ENCODE peak calls at places on chromosomes 4 and X, in seven cellular contexts. One of them, this sample, is unnamed.

GRCh38 chr4:2445571-2445970 is 23.3 kb upstream of the RNF4 start:
- DNase-seq in WTC11: no peak
- DNase-seq in pancreas: no peak
- DNase-seq in lower leg skin: no peak
- DNase-seq in BJ: no peak
- DNase-seq in cardiac muscle cell: no peak
- DNase-seq in nephron progenitor cell: no peak
- DNase-seq in this sample: no peak

GRCh38 chr4:164977243-164978164 is at the start of gene TRIM61:
- DNase-seq in WTC11: peak; percentile 80
- DNase-seq in nephron progenitor cell: peak; percentile 58
- DNase-seq in pancreas: no peak
- DNase-seq in cardiac muscle cell: peak; percentile 76
- DNase-seq in lower leg skin: no peak
- DNase-seq in BJ: no peak
- DNase-seq in this sample: no peak

GRCh38 chr4:170772429-170772828 is 682.7 kb upstream of the AADAT start:
- DNase-seq in BJ: no peak
- DNase-seq in nephron progenitor cell: no peak
- DNase-seq in cardiac muscle cell: no peak
- DNase-seq in lower leg skin: no peak
- DNase-seq in pancreas: no peak
- DNase-seq in WTC11: no peak
- DNase-seq in this sample: no peak

GRCh38 chrX:71195959-71196727 is 26.9 kb upstream of the GJB1 start:
- DNase-seq in BJ: no peak
- DNase-seq in pancreas: no peak
- DNase-seq in nephron progenitor cell: no peak
- DNase-seq in WTC11: no peak
- DNase-seq in lower leg skin: no peak
- DNase-seq in cardiac muscle cell: no peak
- DNase-seq in this sample: no peak

GRCh38 chr4:190020790-190021717 is 6.0 kb downstream of the FRG2 start:
- DNase-seq in cardiac muscle cell: peak; percentile 54
- DNase-seq in BJ: no peak
- DNase-seq in pancreas: peak; percentile 88
- DNase-seq in lower leg skin: peak; percentile 83
- DNase-seq in WTC11: peak; percentile 73
- DNase-seq in nephron progenitor cell: no peak
- DNase-seq in this sample: peak; percentile 65

GRCh38 chrX:6695717-6696116 is 160.8 kb upstream of the VCX3A start:
- DNase-seq in WTC11: no peak
- DNase-seq in nephron progenitor cell: no peak
- DNase-seq in cardiac muscle cell: no peak
- DNase-seq in BJ: no peak
- DNase-seq in lower leg skin: no peak
- DNase-seq in pancreas: no peak
- DNase-seq in this sample: no peak

GRCh38 chrX:120559799-120560198 is 963 bp downstream of the CUL4B start:
- DNase-seq in pancreas: no peak
- DNase-seq in BJ: no peak
- DNase-seq in WTC11: no peak
- DNase-seq in cardiac muscle cell: peak; percentile 13
- DNase-seq in lower leg skin: no peak
- DNase-seq in nephron progenitor cell: no peak
- DNase-seq in this sample: no peak

GRCh38 chr4:26887143-26887542 is 26.5 kb downstream of the STIM2 start:
- DNase-seq in WTC11: no peak
- DNase-seq in nephron progenitor cell: no peak
- DNase-seq in BJ: no peak
- DNase-seq in pancreas: no peak
- DNase-seq in lower leg skin: no peak
- DNase-seq in cardiac muscle cell: no peak
- DNase-seq in this sample: no peak

DNA sequence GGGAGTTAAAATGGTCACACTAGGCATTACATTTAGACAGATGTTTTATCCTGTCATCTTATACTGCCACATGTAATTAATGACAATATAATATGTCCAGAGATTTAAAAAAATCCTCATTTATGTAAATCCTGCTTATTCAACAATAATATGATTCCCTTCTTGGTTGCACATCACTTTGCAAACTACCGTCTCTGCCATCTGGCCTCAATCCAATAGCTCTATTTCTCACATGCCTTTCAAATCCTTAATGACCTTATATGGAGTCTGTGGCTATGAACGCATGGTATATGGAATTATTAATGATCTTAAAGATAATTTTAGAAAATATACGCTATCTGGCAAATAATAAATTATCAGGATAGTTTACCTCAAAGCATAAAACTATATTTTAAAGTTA is 144.5 kb downstream of the NPNT start:
- DNase-seq in nephron progenitor cell: no peak
- DNase-seq in cardiac muscle cell: peak; percentile 36
- DNase-seq in lower leg skin: no peak
- DNase-seq in BJ: no peak
- DNase-seq in pancreas: no peak
- DNase-seq in WTC11: no peak
- DNase-seq in this sample: no peak
- TF ChIP-seq CTCF in nephron progenitor cell: no peak
- TF ChIP-seq CTCF in cardiac muscle cell: no peak
- TF ChIP-seq CTCF in lower leg skin: no peak
- TF ChIP-seq CTCF in BJ: no peak
- TF ChIP-seq CTCF in pancreas: no peak
- TF ChIP-seq CTCF in WTC11: no peak
- TF ChIP-seq CTCF in this sample: no peak

DNA sequence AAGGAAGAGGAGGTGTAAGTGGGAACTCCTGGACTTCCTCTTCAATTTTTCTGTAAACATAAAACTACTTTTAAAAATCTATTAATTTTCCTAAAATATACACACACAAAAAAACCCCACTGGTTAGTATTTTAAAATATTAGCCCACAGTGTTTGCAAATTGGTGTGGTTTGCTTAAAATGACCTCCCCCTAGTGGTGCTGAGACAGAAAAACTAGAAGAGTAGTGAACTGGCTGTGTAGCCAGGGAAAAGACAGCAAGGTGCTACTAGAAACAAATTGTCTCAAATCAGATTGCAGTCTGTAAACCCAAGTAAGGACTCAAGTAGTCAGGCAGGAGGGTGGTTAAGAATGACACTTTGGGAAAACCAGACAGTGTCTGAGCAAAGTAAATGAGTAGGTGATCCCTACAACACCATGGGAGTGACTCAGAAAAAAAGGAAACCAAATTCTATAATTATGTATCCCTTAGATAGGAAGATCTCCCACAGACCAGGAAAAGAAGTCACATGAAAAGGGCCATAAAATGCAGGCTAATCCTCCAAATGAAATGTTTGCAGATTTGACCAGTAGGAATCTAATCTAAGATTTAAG is 26.0 kb downstream of the AMTN start:
- DNase-seq in BJ: no peak
- DNase-seq in cardiac muscle cell: peak; percentile 24
- DNase-seq in WTC11: no peak
- DNase-seq in nephron progenitor cell: no peak
- DNase-seq in lower leg skin: no peak
- DNase-seq in pancreas: no peak
- DNase-seq in this sample: no peak
- TF ChIP-seq CTCF in BJ: peak; percentile 60
- TF ChIP-seq CTCF in cardiac muscle cell: peak; percentile 62
- TF ChIP-seq CTCF in WTC11: no peak
- TF ChIP-seq CTCF in nephron progenitor cell: peak; percentile 64
- TF ChIP-seq CTCF in lower leg skin: no peak
- TF ChIP-seq CTCF in pancreas: peak; percentile 15
- TF ChIP-seq CTCF in this sample: peak; percentile 78

DNA sequence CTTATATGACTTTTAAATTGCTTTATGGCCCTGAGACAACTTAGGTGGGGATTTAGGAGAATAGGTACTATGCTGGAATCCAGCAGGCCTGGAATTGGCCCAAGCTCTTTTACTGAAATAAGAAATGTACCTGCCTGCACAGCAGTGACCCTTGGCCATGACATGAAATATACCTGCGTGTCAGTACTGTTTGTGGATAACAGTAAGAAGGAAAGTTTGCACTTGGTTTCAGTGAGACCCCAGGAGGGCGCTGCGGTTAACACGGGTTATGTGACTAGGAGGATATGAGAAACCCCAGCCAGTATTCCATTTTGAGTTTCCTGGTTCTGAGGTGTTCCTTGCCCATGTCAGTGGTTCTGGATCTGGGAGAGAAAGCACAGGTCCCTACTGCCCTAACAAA is 5.3 kb downstream of the MTM1 start:
- DNase-seq in BJ: no peak
- DNase-seq in WTC11: no peak
- DNase-seq in lower leg skin: no peak
- DNase-seq in nephron progenitor cell: no peak
- DNase-seq in pancreas: no peak
- DNase-seq in cardiac muscle cell: no peak
- DNase-seq in this sample: no peak
- TF ChIP-seq CTCF in BJ: no peak
- TF ChIP-seq CTCF in WTC11: no peak
- TF ChIP-seq CTCF in lower leg skin: no peak
- TF ChIP-seq CTCF in nephron progenitor cell: no peak
- TF ChIP-seq CTCF in pancreas: no peak
- TF ChIP-seq CTCF in cardiac muscle cell: no peak
- TF ChIP-seq CTCF in this sample: no peak

DNA sequence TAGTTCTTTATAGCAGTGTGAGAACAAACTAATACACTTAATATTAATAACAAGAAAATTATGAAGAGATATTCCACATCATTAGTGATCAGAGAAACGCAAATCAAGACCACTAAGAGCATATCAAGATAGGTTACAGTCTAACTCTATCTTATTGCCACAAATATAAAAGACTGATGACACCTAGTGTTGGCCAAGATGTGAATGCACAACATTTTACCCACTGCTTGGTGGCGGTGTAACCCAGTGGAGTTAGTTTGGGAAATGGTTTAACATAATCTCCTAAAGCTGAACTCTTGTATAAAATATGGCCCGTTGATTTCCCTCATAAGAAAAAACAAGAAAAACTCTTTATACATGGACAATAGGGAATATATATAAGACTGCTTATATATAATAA is 92.4 kb downstream of the SLITRK2 start:
- DNase-seq in nephron progenitor cell: no peak
- DNase-seq in BJ: no peak
- DNase-seq in lower leg skin: no peak
- DNase-seq in WTC11: no peak
- DNase-seq in pancreas: no peak
- DNase-seq in cardiac muscle cell: no peak
- DNase-seq in this sample: no peak
- TF ChIP-seq CTCF in nephron progenitor cell: no peak
- TF ChIP-seq CTCF in BJ: no peak
- TF ChIP-seq CTCF in lower leg skin: no peak
- TF ChIP-seq CTCF in WTC11: no peak
- TF ChIP-seq CTCF in pancreas: no peak
- TF ChIP-seq CTCF in cardiac muscle cell: no peak
- TF ChIP-seq CTCF in this sample: no peak

GRCh38 chr4:1289232-1290164 is at the start of gene MAEA:
- DNase-seq in BJ: peak; percentile 78
- DNase-seq in pancreas: peak; percentile 99
- DNase-seq in nephron progenitor cell: peak; percentile 98
- DNase-seq in cardiac muscle cell: peak; percentile 97
- DNase-seq in WTC11: peak; percentile 98
- DNase-seq in lower leg skin: peak; percentile 100
- DNase-seq in this sample: peak; percentile 97
- TF ChIP-seq CTCF in BJ: no peak
- TF ChIP-seq CTCF in pancreas: no peak
- TF ChIP-seq CTCF in nephron progenitor cell: no peak
- TF ChIP-seq CTCF in cardiac muscle cell: no peak
- TF ChIP-seq CTCF in WTC11: no peak
- TF ChIP-seq CTCF in lower leg skin: no peak
- TF ChIP-seq CTCF in this sample: no peak

DNA sequence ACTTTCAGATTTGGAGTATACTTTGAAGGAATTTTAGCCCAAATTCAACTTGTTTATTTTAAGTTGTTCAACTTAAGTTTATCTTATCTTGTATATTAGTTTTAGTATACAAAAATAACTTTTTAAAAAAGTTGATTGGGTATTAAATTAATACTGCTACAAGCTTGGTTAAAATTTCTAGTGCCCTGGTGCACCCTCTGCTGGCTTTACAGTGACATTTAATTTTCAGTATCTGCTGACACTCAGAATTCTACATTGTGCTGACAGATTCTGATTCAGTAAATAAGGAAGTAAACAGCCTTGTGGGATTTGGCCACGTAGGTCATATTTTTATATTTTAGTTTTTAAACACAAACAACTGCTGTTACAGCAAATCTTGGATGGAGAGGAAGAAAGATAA is 2.9 kb downstream of the EDA start:
- DNase-seq in nephron progenitor cell: peak; percentile 12
- DNase-seq in lower leg skin: no peak
- DNase-seq in WTC11: peak; percentile 8
- DNase-seq in pancreas: no peak
- DNase-seq in cardiac muscle cell: peak; percentile 47
- DNase-seq in BJ: no peak
- DNase-seq in this sample: no peak
- TF ChIP-seq CTCF in nephron progenitor cell: peak; percentile 43
- TF ChIP-seq CTCF in lower leg skin: no peak
- TF ChIP-seq CTCF in WTC11: no peak
- TF ChIP-seq CTCF in pancreas: peak; percentile 43
- TF ChIP-seq CTCF in cardiac muscle cell: peak; percentile 43
- TF ChIP-seq CTCF in BJ: peak; percentile 28
- TF ChIP-seq CTCF in this sample: peak; percentile 25